ENCODE peak calls at places on chromosomes 3 and 15, in seven cellular contexts. One of them, this sample, is unnamed.

GRCh38 chr3:184559336-184559735 is 2.2 kb upstream of the EPHB3 start:
- DNase-seq in Calu3: peak
- DNase-seq in M059J: no peak
- DNase-seq in GM04503: no peak
- DNase-seq in MCF 10A: no peak
- DNase-seq in A172: no peak
- DNase-seq in Karpas-422: no peak
- DNase-seq in this sample: peak

GRCh38 chr3:108006077-108006675 is 84.7 kb downstream of the CD47 start:
- DNase-seq in Calu3: peak
- DNase-seq in M059J: no peak
- DNase-seq in GM04503: no peak
- DNase-seq in MCF 10A: peak
- DNase-seq in A172: peak
- DNase-seq in Karpas-422: peak
- DNase-seq in this sample: no peak

GRCh38 chr3:71311320-71312046 is 272.0 kb downstream of the FOXP1 start:
- DNase-seq in Calu3: no peak
- DNase-seq in M059J: peak
- DNase-seq in GM04503: no peak
- DNase-seq in MCF 10A: peak
- DNase-seq in A172: peak
- DNase-seq in Karpas-422: no peak
- DNase-seq in this sample: no peak

GRCh38 chr3:187808466-187809291 is 63.4 kb upstream of the BCL6 start:
- DNase-seq in Calu3: no peak
- DNase-seq in M059J: no peak
- DNase-seq in GM04503: no peak
- DNase-seq in MCF 10A: peak
- DNase-seq in A172: no peak
- DNase-seq in Karpas-422: no peak
- DNase-seq in this sample: peak

GRCh38 chr3:127428344-127429001 is 140.6 kb upstream of the PRR20G start:
- DNase-seq in Calu3: no peak
- DNase-seq in M059J: no peak
- DNase-seq in GM04503: no peak
- DNase-seq in MCF 10A: peak
- DNase-seq in A172: peak
- DNase-seq in Karpas-422: no peak
- DNase-seq in this sample: no peak

GRCh38 chr3:153180860-153181372 is 18.9 kb downstream of the RAP2B start:
- DNase-seq in Calu3: no peak
- DNase-seq in M059J: no peak
- DNase-seq in GM04503: no peak
- DNase-seq in MCF 10A: peak
- DNase-seq in A172: no peak
- DNase-seq in Karpas-422: no peak
- DNase-seq in this sample: no peak

GRCh38 chr15:38696120-38696727 is 131.6 kb upstream of the RASGRP1 start:
- DNase-seq in Calu3: no peak
- DNase-seq in M059J: peak
- DNase-seq in GM04503: no peak
- DNase-seq in MCF 10A: no peak
- DNase-seq in A172: peak
- DNase-seq in Karpas-422: no peak
- DNase-seq in this sample: no peak

GRCh38 chr15:101258238-101259144 is 6.6 kb upstream of the CHSY1 start:
- DNase-seq in Calu3: peak
- DNase-seq in M059J: peak
- DNase-seq in GM04503: no peak
- DNase-seq in MCF 10A: peak
- DNase-seq in A172: peak
- DNase-seq in Karpas-422: peak
- DNase-seq in this sample: peak

GRCh38 chr3:115922681-115923347 is 299.5 kb downstream of the GAP43 start:
- DNase-seq in Calu3: peak
- DNase-seq in M059J: peak
- DNase-seq in GM04503: peak
- DNase-seq in MCF 10A: peak
- DNase-seq in A172: peak
- DNase-seq in Karpas-422: peak
- DNase-seq in this sample: peak

GRCh38 chr15:74263473-74263872 is 27.3 kb downstream of the CCDC33 start:
- DNase-seq in Calu3: no peak
- DNase-seq in M059J: no peak
- DNase-seq in GM04503: no peak
- DNase-seq in MCF 10A: no peak
- DNase-seq in A172: no peak
- DNase-seq in Karpas-422: no peak
- DNase-seq in this sample: no peak

GRCh38 chr3:8988791-8989558 is 25.7 kb upstream of the RAD18 start:
- DNase-seq in Calu3: no peak
- DNase-seq in M059J: peak
- DNase-seq in GM04503: no peak
- DNase-seq in MCF 10A: no peak
- DNase-seq in A172: no peak
- DNase-seq in Karpas-422: no peak
- DNase-seq in this sample: no peak

GRCh38 chr15:97875513-97876285 is 84.8 kb upstream of the ARRDC4 start:
- DNase-seq in Calu3: peak
- DNase-seq in M059J: no peak
- DNase-seq in GM04503: no peak
- DNase-seq in MCF 10A: no peak
- DNase-seq in A172: no peak
- DNase-seq in Karpas-422: no peak
- DNase-seq in this sample: no peak

GRCh38 chr3:53040361-53040820 is 5.5 kb downstream of the SFMBT1 start:
- DNase-seq in Calu3: no peak
- DNase-seq in M059J: peak
- DNase-seq in GM04503: peak
- DNase-seq in MCF 10A: peak
- DNase-seq in A172: peak
- DNase-seq in Karpas-422: no peak
- DNase-seq in this sample: peak

GRCh38 chr3:148006508-148006907 is 597.3 kb downstream of the ZIC1 start:
- DNase-seq in Calu3: no peak
- DNase-seq in M059J: peak
- DNase-seq in GM04503: peak
- DNase-seq in MCF 10A: no peak
- DNase-seq in A172: peak
- DNase-seq in Karpas-422: no peak
- DNase-seq in this sample: peak

GRCh38 chr3:12591456-12591855 is 34.6 kb downstream of the MKRN2 start:
- DNase-seq in Calu3: no peak
- DNase-seq in M059J: no peak
- DNase-seq in GM04503: no peak
- DNase-seq in MCF 10A: no peak
- DNase-seq in A172: no peak
- DNase-seq in Karpas-422: no peak
- DNase-seq in this sample: no peak

GRCh38 chr15:27486676-27487290 is 515.8 kb downstream of the GABRG3 start:
- DNase-seq in Calu3: no peak
- DNase-seq in M059J: no peak
- DNase-seq in GM04503: no peak
- DNase-seq in MCF 10A: no peak
- DNase-seq in A172: no peak
- DNase-seq in Karpas-422: no peak
- DNase-seq in this sample: no peak

GRCh38 chr3:124256156-124256555 is 264.2 kb upstream of the ROPN1 start:
- DNase-seq in Calu3: no peak
- DNase-seq in M059J: no peak
- DNase-seq in GM04503: no peak
- DNase-seq in MCF 10A: no peak
- DNase-seq in A172: no peak
- DNase-seq in Karpas-422: no peak
- DNase-seq in this sample: no peak

GRCh38 chr3:16474304-16474703 is 39.2 kb downstream of the RFTN1 start:
- DNase-seq in Calu3: no peak
- DNase-seq in M059J: peak
- DNase-seq in GM04503: no peak
- DNase-seq in MCF 10A: no peak
- DNase-seq in A172: peak
- DNase-seq in Karpas-422: no peak
- DNase-seq in this sample: no peak

GRCh38 chr15:89101302-89102191 is 13.3 kb downstream of the ABHD2 start:
- DNase-seq in Calu3: peak
- DNase-seq in M059J: peak
- DNase-seq in GM04503: peak
- DNase-seq in MCF 10A: peak
- DNase-seq in A172: peak
- DNase-seq in Karpas-422: no peak
- DNase-seq in this sample: peak

GRCh38 chr3:107404727-107405519 is 27.7 kb downstream of the CCDC54 start:
- DNase-seq in Calu3: no peak
- DNase-seq in M059J: peak
- DNase-seq in GM04503: peak
- DNase-seq in MCF 10A: peak
- DNase-seq in A172: no peak
- DNase-seq in Karpas-422: peak
- DNase-seq in this sample: no peak

GRCh38 chr3:109831403-109831802 is 494.1 kb upstream of the DPPA4 start:
- DNase-seq in Calu3: no peak
- DNase-seq in M059J: no peak
- DNase-seq in GM04503: no peak
- DNase-seq in MCF 10A: no peak
- DNase-seq in A172: no peak
- DNase-seq in Karpas-422: no peak
- DNase-seq in this sample: no peak

GRCh38 chr15:28955686-28956421 is 70.1 kb downstream of the APBA2 start:
- DNase-seq in Calu3: no peak
- DNase-seq in M059J: peak
- DNase-seq in GM04503: no peak
- DNase-seq in MCF 10A: no peak
- DNase-seq in A172: peak
- DNase-seq in Karpas-422: no peak
- DNase-seq in this sample: no peak

GRCh38 chr3:7568526-7569184 is 707.7 kb downstream of the GRM7 start:
- DNase-seq in Calu3: no peak
- DNase-seq in M059J: no peak
- DNase-seq in GM04503: no peak
- DNase-seq in MCF 10A: no peak
- DNase-seq in A172: no peak
- DNase-seq in Karpas-422: no peak
- DNase-seq in this sample: no peak

GRCh38 chr15:44096596-44096995 is 98.5 kb downstream of the FRMD5 start:
- DNase-seq in Calu3: no peak
- DNase-seq in M059J: peak
- DNase-seq in GM04503: no peak
- DNase-seq in MCF 10A: no peak
- DNase-seq in A172: peak
- DNase-seq in Karpas-422: no peak
- DNase-seq in this sample: no peak

GRCh38 chr3:11385908-11386307 is 113.7 kb downstream of the ATG7 start:
- DNase-seq in Calu3: peak
- DNase-seq in M059J: peak
- DNase-seq in GM04503: no peak
- DNase-seq in MCF 10A: peak
- DNase-seq in A172: peak
- DNase-seq in Karpas-422: no peak
- DNase-seq in this sample: no peak

GRCh38 chr3:17183951-17184550 is 299.3 kb downstream of the PLCL2 start:
- DNase-seq in Calu3: no peak
- DNase-seq in M059J: peak
- DNase-seq in GM04503: no peak
- DNase-seq in MCF 10A: peak
- DNase-seq in A172: peak
- DNase-seq in Karpas-422: no peak
- DNase-seq in this sample: peak

GRCh38 chr15:69861331-69862171 is 236.2 kb downstream of the TLE3 start:
- DNase-seq in Calu3: no peak
- DNase-seq in M059J: peak
- DNase-seq in GM04503: no peak
- DNase-seq in MCF 10A: no peak
- DNase-seq in A172: no peak
- DNase-seq in Karpas-422: peak
- DNase-seq in this sample: no peak

GRCh38 chr15:56428821-56429458 is 36.0 kb downstream of the MNS1 start:
- DNase-seq in Calu3: no peak
- DNase-seq in M059J: peak
- DNase-seq in GM04503: no peak
- DNase-seq in MCF 10A: peak
- DNase-seq in A172: peak
- DNase-seq in Karpas-422: peak
- DNase-seq in this sample: peak

GRCh38 chr15:100429116-100429728 is 87.4 kb upstream of the ADAMTS17 start:
- DNase-seq in Calu3: no peak
- DNase-seq in M059J: no peak
- DNase-seq in GM04503: no peak
- DNase-seq in MCF 10A: peak
- DNase-seq in A172: no peak
- DNase-seq in Karpas-422: no peak
- DNase-seq in this sample: no peak

GRCh38 chr3:117074833-117075232 is 365.3 kb downstream of the TUSC7 start:
- DNase-seq in Calu3: no peak
- DNase-seq in M059J: no peak
- DNase-seq in GM04503: no peak
- DNase-seq in MCF 10A: no peak
- DNase-seq in A172: no peak
- DNase-seq in Karpas-422: no peak
- DNase-seq in this sample: no peak

GRCh38 chr15:99993262-99993661 is 260.0 kb upstream of the LYSMD4 start:
- DNase-seq in Calu3: no peak
- DNase-seq in M059J: no peak
- DNase-seq in GM04503: no peak
- DNase-seq in MCF 10A: no peak
- DNase-seq in A172: no peak
- DNase-seq in Karpas-422: no peak
- DNase-seq in this sample: no peak

GRCh38 chr15:40098489-40099261 is 10.0 kb downstream of the BMF start:
- DNase-seq in Calu3: peak
- DNase-seq in M059J: peak
- DNase-seq in GM04503: no peak
- DNase-seq in MCF 10A: peak
- DNase-seq in A172: peak
- DNase-seq in Karpas-422: peak
- DNase-seq in this sample: peak

GRCh38 chr3:110814170-110815007 is 257.2 kb upstream of the NECTIN3 start:
- DNase-seq in Calu3: peak
- DNase-seq in M059J: peak
- DNase-seq in GM04503: peak
- DNase-seq in MCF 10A: peak
- DNase-seq in A172: peak
- DNase-seq in Karpas-422: no peak
- DNase-seq in this sample: peak